ENCODE peak calls at places on chromosomes 7 and 10, in six cellular contexts. V, T, O, E, A and X are unnamed samples.

GRCh38 chr7:29865526-29865925 is 59.2 kb downstream of the WIPF3 start:
- DNase-seq in V (peak; percentile 88), T (no peak), O (no peak), E (peak; percentile 18), A (peak; percentile 42), X (no peak)

GRCh38 chr7:879706-880105 is 3.4 kb downstream of the GET4 start:
- DNase-seq in V (no peak), T (no peak), O (no peak), E (no peak), A (no peak), X (no peak)

GRCh38 chr7:144388950-144389349 is 14.5 kb downstream of the NOBOX start:
- DNase-seq in V (no peak), T (no peak), O (no peak), E (no peak), A (no peak), X (no peak)

GRCh38 chr10:129758591-129759021 is 205.5 kb downstream of the EBF3 start:
- DNase-seq in V (no peak), T (no peak), O (no peak), E (no peak), A (peak; percentile 22), X (no peak)

GRCh38 chr7:124758327-124758726 is 7.3 kb downstream of the GPR37 start:
- DNase-seq in V (no peak), T (no peak), O (no peak), E (no peak), A (no peak), X (no peak)

GRCh38 chr10:71223365-71224058 is 11.1 kb downstream of the UNC5B start:
- DNase-seq in V (no peak), T (no peak), O (peak; percentile 5), E (no peak), A (no peak), X (no peak)

GRCh38 chr7:151243411-151244155 is 4.9 kb downstream of the SMARCD3 start:
- DNase-seq in V (no peak), T (peak; percentile 18), O (no peak), E (no peak), A (no peak), X (no peak)

GRCh38 chr7:108875139-108875538 is 305.5 kb downstream of the DNAJB9 start:
- DNase-seq in V (no peak), T (no peak), O (no peak), E (peak; percentile 15), A (no peak), X (no peak)

GRCh38 chr7:26627221-26627620 is 237.2 kb downstream of the SKAP2 start:
- DNase-seq in V (no peak), T (no peak), O (no peak), E (no peak), A (no peak), X (no peak)

GRCh38 chr10:97534746-97535367 is 36.1 kb downstream of the UBTD1 start:
- DNase-seq in V (peak; percentile 61), T (no peak), O (no peak), E (no peak), A (no peak), X (no peak)

GRCh38 chr10:88126699-88127098 is 263.3 kb downstream of the PTEN start:
- DNase-seq in V (no peak), T (no peak), O (no peak), E (no peak), A (no peak), X (no peak)

GRCh38 chr7:107982463-107982862 is 20.5 kb downstream of the LAMB1 start:
- DNase-seq in V (no peak), T (no peak), O (no peak), E (no peak), A (no peak), X (no peak)

GRCh38 chr7:109076561-109076960 is 506.9 kb downstream of the DNAJB9 start:
- DNase-seq in V (no peak), T (no peak), O (no peak), E (no peak), A (no peak), X (no peak)

GRCh38 chr7:74477188-74477587 is 23.5 kb downstream of the GTF2IRD1 start:
- DNase-seq in V (no peak), T (no peak), O (no peak), E (no peak), A (no peak), X (no peak)
- H3K27ac ChIP-seq in V (peak overlapping the region; percentile 98), T (no peak overlapping the region), O (peak overlapping the region; percentile 91), E (no peak overlapping the region), A (no peak overlapping the region), X (peak overlapping the region; percentile 97)

GRCh38 chr7:93164766-93165165 is 16.6 kb upstream of the SAMD9L start:
- DNase-seq in V (no peak), T (no peak), O (no peak), E (no peak), A (no peak), X (no peak)
- H3K27ac ChIP-seq in V (no peak overlapping the region), T (no peak overlapping the region), O (no peak overlapping the region), E (no peak overlapping the region), A (no peak overlapping the region), X (no peak overlapping the region)

GRCh38 chr7:132390705-132391104 is 185.6 kb downstream of the PLXNA4 start:
- DNase-seq in V (peak; percentile 41), T (no peak), O (no peak), E (no peak), A (no peak), X (no peak)

GRCh38 chr7:132395375-132395774 is 180.9 kb downstream of the PLXNA4 start:
- DNase-seq in V (no peak), T (no peak), O (no peak), E (no peak), A (no peak), X (no peak)

GRCh38 chr7:132392713-132393112 is 183.6 kb downstream of the PLXNA4 start:
- DNase-seq in V (no peak), T (no peak), O (no peak), E (no peak), A (no peak), X (no peak)

GRCh38 chr7:132394283-132395003 is 181.8 kb downstream of the PLXNA4 start:
- DNase-seq in V (peak; percentile 9), T (no peak), O (no peak), E (peak; percentile 2), A (no peak), X (no peak)

GRCh38 chr7:132393789-132394261 is 182.4 kb downstream of the PLXNA4 start:
- DNase-seq in V (peak; percentile 56), T (no peak), O (peak; percentile 78), E (no peak), A (peak; percentile 60), X (no peak)
- H3K27ac ChIP-seq in V (no peak overlapping the region), T (no peak overlapping the region), O (peak overlapping the region; percentile 7), E (no peak overlapping the region), A (no peak overlapping the region), X (no peak overlapping the region)

GRCh38 chr7:130008941-130009847 is 42.0 kb downstream of the ZC3HC1 start:
- DNase-seq in V (peak; percentile 70), T (no peak), O (peak; percentile 18), E (peak; percentile 91), A (peak; percentile 92), X (peak; percentile 96)

GRCh38 chr7:130010689-130011412 is 40.3 kb downstream of the ZC3HC1 start:
- DNase-seq in V (peak; percentile 72), T (peak; percentile 95), O (peak; percentile 88), E (peak; percentile 87), A (peak; percentile 90), X (peak; percentile 33)

GRCh38 chr7:130006771-130007170 is 44.4 kb downstream of the ZC3HC1 start:
- DNase-seq in V (no peak), T (no peak), O (no peak), E (no peak), A (no peak), X (no peak)

GRCh38 chr7:130013241-130013640 is 37.9 kb downstream of the ZC3HC1 start:
- DNase-seq in V (no peak), T (no peak), O (no peak), E (no peak), A (no peak), X (no peak)

DNA sequence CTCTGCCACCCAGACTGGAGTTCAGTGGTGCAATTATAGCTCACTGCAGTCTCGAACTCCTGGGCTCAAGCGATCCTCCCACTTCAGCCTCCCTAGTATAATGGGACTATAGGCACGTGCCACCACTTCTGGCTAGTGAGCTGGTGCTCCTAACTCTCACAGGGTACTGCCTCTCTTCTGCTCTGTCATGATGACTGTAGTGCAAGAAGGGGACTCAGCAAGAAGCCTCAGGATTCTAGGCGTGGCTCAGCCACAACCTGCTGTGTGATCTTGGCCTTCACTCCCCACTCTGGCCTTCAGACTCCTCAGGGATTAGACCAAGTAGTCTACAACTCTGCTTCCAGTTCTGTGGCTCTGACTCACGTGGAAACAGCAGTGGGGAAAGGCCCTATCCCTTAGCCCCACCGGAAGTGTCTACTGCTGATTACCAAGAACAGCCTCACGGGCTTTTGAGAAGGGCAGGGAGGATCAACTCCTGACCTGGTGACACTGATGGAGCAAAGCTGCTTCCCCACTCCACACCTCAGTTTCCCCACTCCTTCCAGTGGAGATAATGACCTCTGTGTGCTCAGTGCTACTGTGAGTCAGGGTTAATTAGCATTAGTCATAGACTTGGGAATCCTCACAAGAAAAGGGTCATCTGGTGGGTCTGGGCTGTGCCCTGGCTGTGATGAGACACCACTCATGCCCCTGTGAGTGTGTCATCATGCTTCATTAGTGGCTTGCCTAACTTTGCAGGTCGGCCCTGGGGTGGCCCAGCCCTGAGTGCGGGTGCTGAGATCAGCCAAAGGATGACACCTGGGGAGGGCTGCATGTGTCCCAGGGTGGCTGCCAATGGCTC is 41.1 kb downstream of the ZC3HC1 start:
- DNase-seq in V (peak; percentile 97), T (no peak), O (peak; percentile 24), E (peak; percentile 91), A (peak; percentile 31), X (peak; percentile 91)
- H3K27ac ChIP-seq in V (peak overlapping the region; percentile 93), T (no peak overlapping the region), O (no peak overlapping the region), E (peak overlapping the region; percentile 89), A (peak overlapping the region; percentile 48), X (peak overlapping the region; percentile 98)

GRCh38 chr10:96275685-96276418 is 4.5 kb upstream of the BLNK start:
- DNase-seq in V (no peak), T (no peak), O (no peak), E (no peak), A (peak; percentile 92), X (no peak)
- H3K27ac ChIP-seq in V (no peak overlapping the region), T (no peak overlapping the region), O (no peak overlapping the region), E (no peak overlapping the region), A (peak overlapping the region; percentile 48), X (peak overlapping the region; percentile 36)